ENCODE peak calls at places on chromosome 4, in six cellular contexts. W is activated B cell treated with CpG ODN at 0.5 μM for 24 hours, E is fibroblast of pulmonary artery, F is DMS153, H is NCI-H1417, I is GM10248. Y is an unnamed sample.

GRCh38 chr4:173573286-173573685 is 43.3 kb upstream of the HAND2 start:
- DNase-seq in W (no peak), E (peak; percentile 3), F (no peak), H (no peak), I (no peak), Y (no peak)

GRCh38 chr4:76569225-76569624 is 134.2 kb downstream of the SHROOM3 start:
- DNase-seq in W (no peak), E (no peak), F (no peak), H (no peak), I (no peak), Y (no peak)

GRCh38 chr4:169311643-169312365 is 41.0 kb upstream of the SH3RF1 start:
- DNase-seq in W (no peak), E (peak; percentile 80), F (no peak), H (peak; percentile 28), I (peak; percentile 60), Y (peak; percentile 68)

GRCh38 chr4:185203380-185204237 is at the start of gene CFAP97:
- DNase-seq in W (peak; percentile 82), E (peak; percentile 93), F (peak; percentile 64), H (peak; percentile 91), I (peak; percentile 85), Y (peak; percentile 88)

GRCh38 chr4:184408021-184408710 is 66.2 kb downstream of the IRF2 start:
- DNase-seq in W (no peak), E (peak; percentile 69), F (no peak), H (no peak), I (no peak), Y (peak; percentile 85)

GRCh38 chr4:64799751-64800150 is 390.5 kb upstream of the TECRL start:
- DNase-seq in W (no peak), E (no peak), F (peak; percentile 57), H (no peak), I (no peak), Y (no peak)

GRCh38 chr4:169621754-169622481 is 1.5 kb downstream of the CLCN3 start:
- DNase-seq in W (no peak), E (peak; percentile 65), F (peak; percentile 15), H (peak; percentile 40), I (no peak), Y (peak; percentile 76)

GRCh38 chr4:145709336-145709735 is 29.4 kb downstream of the C4orf51 start:
- DNase-seq in W (no peak), E (no peak), F (peak; percentile 20), H (peak; percentile 77), I (no peak), Y (no peak)

GRCh38 chr4:74608151-74608949 is 163.4 kb downstream of the AREG start:
- DNase-seq in W (no peak), E (peak; percentile 69), F (no peak), H (no peak), I (no peak), Y (peak; percentile 82)

GRCh38 chr4:12016729-12017128 is 588.0 kb upstream of the HS3ST1 start:
- DNase-seq in W (no peak), E (no peak), F (no peak), H (no peak), I (no peak), Y (no peak)

GRCh38 chr4:148030486-148030885 is 298.6 kb downstream of the ARHGAP10 start:
- DNase-seq in W (no peak), E (peak; percentile 79), F (no peak), H (no peak), I (no peak), Y (peak; percentile 79)

GRCh38 chr4:6916587-6917444 is 7.2 kb downstream of the TBC1D14 start:
- DNase-seq in W (no peak), E (peak; percentile 26), F (no peak), H (peak; percentile 57), I (no peak), Y (peak; percentile 27)

GRCh38 chr4:47482326-47482725 is 2.7 kb upstream of the ATP10D start:
- DNase-seq in W (no peak), E (peak; percentile 77), F (no peak), H (no peak), I (no peak), Y (peak; percentile 78)

GRCh38 chr4:43512253-43512652 is 619.7 kb downstream of the GRXCR1 start:
- DNase-seq in W (no peak), E (no peak), F (no peak), H (peak; percentile 13), I (no peak), Y (no peak)

GRCh38 chr4:141133146-141134006 is at the start of gene RNF150:
- DNase-seq in W (peak; percentile 32), E (peak; percentile 88), F (peak; percentile 84), H (peak; percentile 96), I (peak; percentile 58), Y (peak; percentile 87)

GRCh38 chr4:101366331-101366730 is 19.0 kb upstream of the PPP3CA start:
- DNase-seq in W (no peak), E (peak; percentile 28), F (no peak), H (no peak), I (no peak), Y (no peak)

GRCh38 chr4:186190456-186191265 is 706 bp upstream of the CYP4V2 start:
- DNase-seq in W (peak; percentile 48), E (peak; percentile 14), F (peak; percentile 50), H (peak; percentile 89), I (peak; percentile 57), Y (peak; percentile 18)

GRCh38 chr4:156738756-156739155 is 232.8 kb downstream of the PDGFC start:
- DNase-seq in W (no peak), E (no peak), F (no peak), H (no peak), I (no peak), Y (no peak)

GRCh38 chr4:1547863-1548637 is 136.1 kb downstream of the FAM53A start:
- DNase-seq in W (no peak), E (peak; percentile 54), F (no peak), H (peak; percentile 39), I (no peak), Y (no peak)

GRCh38 chr4:53905935-53906377 is 158.4 kb downstream of the CHIC2 start:
- DNase-seq in W (no peak), E (peak; percentile 83), F (peak; percentile 4), H (peak; percentile 17), I (no peak), Y (peak; percentile 78)

GRCh38 chr4:184446132-184446531 is 28.2 kb downstream of the IRF2 start:
- DNase-seq in W (no peak), E (no peak), F (peak; percentile 31), H (peak; percentile 27), I (no peak), Y (no peak)